ENCODE peak calls at places on chromosomes 13 and 19, in ten cellular contexts. L is right lobe of liver, V is choroid plexus epithelial cell, O is WTC11, G is psoas muscle, H is AG10803, P is upper lobe of right lung, M is uterus, J is BJ, C is AG09309. Y is an unnamed sample.

GRCh38 chr13:113468461-113469147 is 15.3 kb upstream of the ADPRHL1 start:
- DNase-seq in O (peak), J (no peak), G (no peak), C (no peak), H (no peak), P (peak), V (peak), M (no peak), L (no peak), Y (no peak)

GRCh38 chr19:1177322-1178114 is 3.5 kb upstream of the SBNO2 start:
- DNase-seq in H (peak), J (peak), V (peak), P (peak), C (peak), G (no peak), L (no peak), O (no peak), M (no peak), Y (no peak)

GRCh38 chr13:94525781-94526180 is 46.3 kb upstream of the DCT start:
- DNase-seq in H (no peak), M (no peak), V (no peak), C (no peak), L (no peak), G (no peak), J (no peak), P (no peak), O (no peak), Y (no peak)

GRCh38 chr19:7507884-7508283 is 8.0 kb upstream of the ZNF358 start:
- DNase-seq in G (peak), L (no peak), V (peak), H (peak), P (peak), M (no peak), C (no peak), O (peak), J (no peak), Y (no peak)

GRCh38 chr13:33262069-33262487 is 23.5 kb downstream of the STARD13 start:
- DNase-seq in L (no peak), M (peak), C (no peak), O (peak), G (peak), P (no peak), J (no peak), V (no peak), H (no peak), Y (no peak)

GRCh38 chr19:28472843-28473242 is 740.1 kb downstream of the UQCRFS1 start:
- DNase-seq in J (no peak), M (no peak), C (no peak), O (no peak), H (peak), L (no peak), G (no peak), P (peak), V (peak), Y (no peak)

GRCh38 chr19:57096640-57097361 is 23.0 kb upstream of the USP29 start:
- DNase-seq in L (no peak), C (no peak), G (no peak), H (no peak), P (no peak), M (no peak), J (no peak), V (no peak), O (no peak), Y (no peak)

GRCh38 chr19:20077791-20078463 is at the start of gene ZNF90:
- DNase-seq in C (peak), G (peak), L (peak), V (peak), M (peak), J (peak), H (peak), P (peak), O (peak), Y (peak)

GRCh38 chr19:15265849-15266248 is 33.6 kb upstream of the EPHX3 start:
- DNase-seq in C (peak), O (no peak), V (peak), H (peak), P (peak), M (peak), L (peak), G (peak), J (peak), Y (no peak)

GRCh38 chr19:8075158-8076086 is 22.9 kb downstream of the CCL25 start:
- DNase-seq in M (no peak), O (no peak), C (no peak), L (no peak), G (no peak), P (no peak), V (no peak), H (no peak), J (no peak), Y (no peak)

GRCh38 chr19:38932425-38933179 is 1.9 kb downstream of the MRPS12 start:
- DNase-seq in L (no peak), P (no peak), M (no peak), V (peak), C (no peak), J (no peak), H (peak), G (no peak), O (peak), Y (peak)

GRCh38 chr19:41535029-41535622 is 40.8 kb upstream of the CEACAM21 start:
- DNase-seq in O (no peak), J (no peak), P (no peak), C (no peak), G (no peak), H (no peak), L (no peak), M (no peak), V (no peak), Y (peak)

GRCh38 chr13:80599765-80600164 is 258.8 kb upstream of the SPRY2 start:
- DNase-seq in M (no peak), P (no peak), O (no peak), G (no peak), C (no peak), V (no peak), J (no peak), L (no peak), H (no peak), Y (no peak)

GRCh38 chr13:47499358-47500150 is 501.5 kb downstream of the SUCLA2 start:
- DNase-seq in C (peak), G (no peak), J (peak), O (no peak), L (no peak), M (no peak), V (peak), P (no peak), H (peak), Y (no peak)

GRCh38 chr13:73351730-73352129 is 292.9 kb downstream of the KLF5 start:
- DNase-seq in G (no peak), M (no peak), O (no peak), J (no peak), V (no peak), P (no peak), L (no peak), C (no peak), H (no peak), Y (no peak)

GRCh38 chr13:109154146-109154545 is 524.7 kb downstream of the MYO16 start:
- DNase-seq in J (no peak), P (no peak), O (no peak), H (no peak), C (no peak), M (no peak), L (no peak), G (no peak), V (no peak), Y (no peak)

GRCh38 chr13:91312324-91312723 is 35.2 kb upstream of the MIR17HG start:
- DNase-seq in O (no peak), C (no peak), L (no peak), M (no peak), J (no peak), V (no peak), G (no peak), P (no peak), H (no peak), Y (no peak)

GRCh38 chr19:51786651-51787494 is 8.1 kb upstream of the FPR3 start:
- DNase-seq in P (no peak), L (no peak), J (no peak), H (no peak), M (no peak), O (no peak), G (no peak), V (no peak), C (no peak), Y (no peak)

GRCh38 chr13:38046049-38046376 is 176.4 kb upstream of the TRPC4 start:
- DNase-seq in O (no peak), M (no peak), V (no peak), L (no peak), P (no peak), C (no peak), J (no peak), H (no peak), G (no peak), Y (no peak)

GRCh38 chr13:38044067-38044466 is 174.5 kb upstream of the TRPC4 start:
- DNase-seq in M (no peak), V (no peak), G (no peak), H (no peak), C (no peak), J (no peak), P (no peak), O (no peak), L (no peak), Y (no peak)

GRCh38 chr13:38042771-38043170 is 173.2 kb upstream of the TRPC4 start:
- DNase-seq in L (no peak), G (no peak), O (no peak), H (peak), C (no peak), V (peak), J (no peak), M (no peak), P (no peak), Y (no peak)

GRCh38 chr13:38045278-38046048 is 175.9 kb upstream of the TRPC4 start:
- DNase-seq in L (no peak), H (peak), J (no peak), O (no peak), P (no peak), V (peak), M (no peak), C (no peak), G (no peak), Y (no peak)
- TF ChIP-seq CTCF in L (peak), H (peak), J (peak), O (peak), P (no peak), V (peak), M (peak), C (peak), G (no peak), Y (peak)

GRCh38 chr13:44763604-44764311 is 187.6 kb upstream of the TSC22D1 start:
- DNase-seq in H (no peak), C (no peak), M (peak), P (no peak), V (peak), O (no peak), J (no peak), G (no peak), L (no peak), Y (peak)
- TF ChIP-seq CTCF in H (no peak), C (no peak), M (no peak), P (no peak), V (no peak), O (no peak), J (no peak), G (no peak), L (no peak), Y (no peak)

GRCh38 chr13:39765801-39766463 is 110.5 kb downstream of the COG6 start:
- DNase-seq in P (no peak), H (peak), J (no peak), G (peak), C (no peak), M (peak), V (peak), O (peak), L (peak), Y (no peak)
- TF ChIP-seq CTCF in P (peak), H (peak), J (peak), G (peak), C (peak), M (no peak), V (peak), O (no peak), L (peak), Y (no peak)

GRCh38 chr19:13128583-13128982 is 10.5 kb downstream of the NACC1 start:
- DNase-seq in J (no peak), L (peak), H (no peak), G (no peak), O (no peak), M (no peak), P (no peak), V (no peak), C (no peak), Y (no peak)
- TF ChIP-seq CTCF in J (no peak), L (no peak), H (no peak), G (no peak), O (no peak), M (no peak), P (no peak), V (no peak), C (no peak), Y (no peak)

DNA sequence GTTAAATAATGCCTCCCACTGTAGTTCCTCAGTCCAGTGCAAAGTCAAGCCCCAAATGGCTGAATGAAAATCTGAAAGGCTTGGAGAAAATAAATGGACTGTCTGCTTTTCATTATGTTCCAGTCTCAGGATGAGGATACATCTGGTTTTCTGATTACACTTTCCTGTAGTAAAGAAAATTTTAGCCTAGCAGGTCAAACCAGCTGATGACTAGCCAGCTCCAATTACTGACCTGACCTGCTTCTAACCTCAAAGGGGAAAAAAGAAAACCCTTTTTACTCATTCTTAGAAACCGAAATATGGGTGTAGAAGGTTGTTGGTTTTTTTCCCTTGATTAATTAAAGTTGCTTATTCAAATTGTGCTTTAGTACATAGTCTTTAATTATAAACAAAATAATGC is 418.4 kb downstream of the EFNB2 start:
- DNase-seq in G (no peak), L (no peak), V (peak), J (peak), H (peak), O (no peak), C (peak), M (no peak), P (no peak), Y (no peak)
- TF ChIP-seq CTCF in G (no peak), L (no peak), V (no peak), J (no peak), H (no peak), O (no peak), C (no peak), M (no peak), P (no peak), Y (no peak)

GRCh38 chr13:49560270-49561063 is 24.9 kb downstream of the RCBTB1 start:
- DNase-seq in M (no peak), V (peak), G (no peak), C (no peak), J (no peak), H (no peak), O (peak), P (no peak), L (peak), Y (no peak)
- TF ChIP-seq CTCF in M (no peak), V (peak), G (no peak), C (peak), J (peak), H (no peak), O (no peak), P (peak), L (peak), Y (no peak)

DNA sequence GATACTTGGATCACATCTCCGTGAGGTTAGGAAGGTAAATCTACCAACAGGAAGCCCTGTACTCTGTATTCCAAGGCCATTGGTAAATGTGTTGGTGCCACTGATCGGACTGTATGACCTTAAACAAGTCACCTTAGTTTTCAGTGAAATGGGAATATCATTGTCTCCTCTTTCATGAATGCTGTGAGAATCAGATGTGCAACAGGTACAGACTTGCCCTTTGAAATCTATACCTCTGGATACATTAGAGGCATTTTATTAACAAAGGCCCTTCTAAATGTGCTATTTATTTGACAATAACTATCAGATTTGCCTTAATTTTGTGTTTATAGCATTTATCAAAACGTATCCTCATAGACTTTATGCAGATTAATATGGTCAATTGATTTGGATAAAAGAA is 11.0 kb downstream of the NHLRC3 start:
- DNase-seq in C (no peak), H (no peak), G (no peak), J (no peak), V (no peak), M (no peak), L (no peak), P (no peak), O (no peak), Y (no peak)
- TF ChIP-seq CTCF in C (no peak), H (no peak), G (no peak), J (no peak), V (no peak), M (no peak), L (no peak), P (no peak), O (no peak), Y (no peak)

DNA sequence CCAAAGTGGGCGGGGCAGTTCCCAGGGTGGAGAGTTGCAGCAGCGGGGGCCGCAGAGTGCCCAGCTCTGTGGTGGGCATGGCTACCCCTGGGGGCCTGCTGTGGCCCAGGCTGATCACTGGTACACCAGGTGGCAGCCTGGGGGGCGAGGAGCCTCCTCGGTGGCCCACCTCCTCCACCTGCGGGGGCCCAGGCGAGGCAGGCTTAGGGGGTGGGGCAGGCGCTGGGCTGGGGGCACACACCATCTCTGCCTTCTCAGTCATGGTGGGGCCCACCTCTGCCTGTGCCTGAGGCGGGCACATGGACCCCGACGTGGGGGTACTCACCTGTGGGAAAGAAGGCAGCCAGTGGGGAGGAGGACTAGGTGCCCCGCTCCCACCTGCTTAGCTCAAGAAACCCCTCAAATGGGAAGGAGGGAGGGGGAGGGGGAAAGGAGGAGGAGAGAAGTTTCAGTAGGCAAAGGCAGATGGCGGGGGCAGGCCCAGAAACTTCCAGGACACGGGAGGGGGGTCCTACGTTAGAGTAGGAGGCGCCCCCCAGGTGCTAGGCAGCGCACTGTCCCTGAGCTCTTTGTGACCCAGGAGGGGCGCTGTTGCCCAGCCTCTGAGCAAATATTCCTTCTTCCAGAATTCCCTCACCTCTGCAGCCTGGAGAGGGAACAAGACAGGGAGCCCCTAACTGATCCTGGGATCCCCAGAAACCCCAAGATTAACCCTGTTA is 1.6 kb downstream of the LYL1 start:
- DNase-seq in M (peak), C (no peak), G (no peak), L (no peak), J (no peak), P (no peak), V (no peak), H (no peak), O (peak), Y (no peak)
- TF ChIP-seq CTCF in M (no peak), C (peak), G (peak), L (peak), J (peak), P (peak), V (peak), H (peak), O (no peak), Y (peak)

GRCh38 chr19:4647676-4648644 is 8.6 kb downstream of the TNFAIP8L1 start:
- DNase-seq in G (peak), P (no peak), L (peak), C (no peak), H (no peak), J (no peak), V (peak), M (peak), O (peak), Y (no peak)
- TF ChIP-seq CTCF in G (no peak), P (no peak), L (no peak), C (no peak), H (no peak), J (no peak), V (peak), M (no peak), O (no peak), Y (peak)

DNA sequence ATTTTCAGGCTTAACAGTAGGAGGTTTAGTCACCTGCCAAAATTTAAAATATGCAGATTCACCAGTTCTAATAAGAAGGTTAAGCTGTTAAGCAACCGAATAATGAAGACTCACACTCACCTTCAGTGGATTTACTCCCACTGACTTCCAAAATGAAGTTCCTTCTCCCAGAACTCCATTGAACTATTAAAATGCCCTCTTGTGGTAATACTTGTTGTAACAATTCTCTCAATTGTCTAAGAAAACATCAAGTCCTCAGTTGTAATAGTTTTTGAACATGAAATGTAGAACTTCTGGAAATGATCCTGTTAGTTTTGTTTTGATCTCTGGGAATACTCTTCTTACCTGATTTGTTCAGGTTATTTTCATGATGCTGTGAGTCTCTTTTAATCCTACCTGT is 522.0 kb upstream of the ATXN8OS start:
- DNase-seq in J (no peak), C (no peak), O (no peak), L (no peak), V (no peak), H (no peak), G (no peak), P (no peak), M (no peak), Y (no peak)
- TF ChIP-seq CTCF in J (no peak), C (no peak), O (no peak), L (peak), V (no peak), H (no peak), G (no peak), P (no peak), M (no peak), Y (no peak)

Y was measured in GM13977.